ENCODE peak calls at places on chromosomes 11 and 22, in six cellular contexts. One of them, this sample, is unnamed.

GRCh38 chr11:6483015-6483414 is 1.7 kb downstream of the TIMM10B start:
- DNase-seq in osteocyte: no peak
- DNase-seq in suprapubic skin: no peak
- DNase-seq in esophagus muscularis mucosa: no peak
- DNase-seq in tibial artery: no peak
- DNase-seq in ovary: no peak
- DNase-seq in this sample: no peak

GRCh38 chr22:33302049-33302545 is 243.9 kb upstream of the SYN3 start:
- DNase-seq in osteocyte: peak; percentile 92
- DNase-seq in suprapubic skin: peak; percentile 89
- DNase-seq in esophagus muscularis mucosa: no peak
- DNase-seq in tibial artery: peak; percentile 69
- DNase-seq in ovary: peak; percentile 81
- DNase-seq in this sample: peak; percentile 77

GRCh38 chr22:43275545-43275981 is 67.6 kb downstream of the SCUBE1 start:
- DNase-seq in osteocyte: no peak
- DNase-seq in suprapubic skin: no peak
- DNase-seq in esophagus muscularis mucosa: no peak
- DNase-seq in tibial artery: no peak
- DNase-seq in ovary: no peak
- DNase-seq in this sample: no peak

GRCh38 chr11:35615911-35616900 is 2.1 kb upstream of the FJX1 start:
- DNase-seq in osteocyte: no peak
- DNase-seq in suprapubic skin: no peak
- DNase-seq in esophagus muscularis mucosa: no peak
- DNase-seq in tibial artery: no peak
- DNase-seq in ovary: peak; percentile 23
- DNase-seq in this sample: no peak

GRCh38 chr11:76459299-76459698 is 14.5 kb downstream of the EMSY start:
- DNase-seq in osteocyte: no peak
- DNase-seq in suprapubic skin: no peak
- DNase-seq in esophagus muscularis mucosa: no peak
- DNase-seq in tibial artery: no peak
- DNase-seq in ovary: no peak
- DNase-seq in this sample: no peak

GRCh38 chr11:122202951-122203456 is 87.0 kb upstream of the BLID start:
- DNase-seq in osteocyte: peak; percentile 93
- DNase-seq in suprapubic skin: peak; percentile 88
- DNase-seq in esophagus muscularis mucosa: peak; percentile 94
- DNase-seq in tibial artery: peak; percentile 63
- DNase-seq in ovary: peak; percentile 83
- DNase-seq in this sample: peak; percentile 21

GRCh38 chr22:50173221-50173982 is 2.9 kb downstream of the PANX2 start:
- DNase-seq in osteocyte: no peak
- DNase-seq in suprapubic skin: no peak
- DNase-seq in esophagus muscularis mucosa: no peak
- DNase-seq in tibial artery: no peak
- DNase-seq in ovary: no peak
- DNase-seq in this sample: no peak

GRCh38 chr11:86623041-86623621 is 49.3 kb downstream of the ME3 start:
- DNase-seq in osteocyte: no peak
- DNase-seq in suprapubic skin: no peak
- DNase-seq in esophagus muscularis mucosa: no peak
- DNase-seq in tibial artery: no peak
- DNase-seq in ovary: no peak
- DNase-seq in this sample: no peak

GRCh38 chr11:112903310-112903709 is 57.9 kb upstream of the NCAM1 start:
- DNase-seq in osteocyte: no peak
- DNase-seq in suprapubic skin: no peak
- DNase-seq in esophagus muscularis mucosa: no peak
- DNase-seq in tibial artery: no peak
- DNase-seq in ovary: no peak
- DNase-seq in this sample: no peak

GRCh38 chr22:40178417-40179409 is 988 bp downstream of the TNRC6B start:
- DNase-seq in osteocyte: peak; percentile 66
- DNase-seq in suprapubic skin: no peak
- DNase-seq in esophagus muscularis mucosa: no peak
- DNase-seq in tibial artery: peak; percentile 47
- DNase-seq in ovary: no peak
- DNase-seq in this sample: no peak

GRCh38 chr22:11627436-11627797 is 3900.6 kb upstream of the OR11H1 start:
- DNase-seq in osteocyte: peak; percentile 88
- DNase-seq in suprapubic skin: peak; percentile 86
- DNase-seq in esophagus muscularis mucosa: no peak
- DNase-seq in tibial artery: no peak
- DNase-seq in ovary: no peak
- DNase-seq in this sample: no peak

GRCh38 chr11:12088047-12088481 is 22.3 kb upstream of the MICAL2 start:
- DNase-seq in osteocyte: no peak
- DNase-seq in suprapubic skin: no peak
- DNase-seq in esophagus muscularis mucosa: no peak
- DNase-seq in tibial artery: peak; percentile 72
- DNase-seq in ovary: no peak
- DNase-seq in this sample: no peak
- TF ChIP-seq CTCF in osteocyte: peak; percentile 58
- TF ChIP-seq CTCF in suprapubic skin: no peak
- TF ChIP-seq CTCF in esophagus muscularis mucosa: peak; percentile 75
- TF ChIP-seq CTCF in tibial artery: peak; percentile 61
- TF ChIP-seq CTCF in ovary: no peak
- TF ChIP-seq CTCF in this sample: no peak

GRCh38 chr11:2422461-2423156 is 21.7 kb downstream of the TRPM5 start:
- DNase-seq in osteocyte: no peak
- DNase-seq in suprapubic skin: no peak
- DNase-seq in esophagus muscularis mucosa: no peak
- DNase-seq in tibial artery: no peak
- DNase-seq in ovary: no peak
- DNase-seq in this sample: no peak
- TF ChIP-seq CTCF in osteocyte: no peak
- TF ChIP-seq CTCF in suprapubic skin: no peak
- TF ChIP-seq CTCF in esophagus muscularis mucosa: no peak
- TF ChIP-seq CTCF in tibial artery: no peak
- TF ChIP-seq CTCF in ovary: no peak
- TF ChIP-seq CTCF in this sample: no peak

GRCh38 chr11:69704508-69705245 is 855 bp upstream of the FGF19 start:
- DNase-seq in osteocyte: no peak
- DNase-seq in suprapubic skin: no peak
- DNase-seq in esophagus muscularis mucosa: no peak
- DNase-seq in tibial artery: no peak
- DNase-seq in ovary: no peak
- DNase-seq in this sample: no peak
- TF ChIP-seq CTCF in osteocyte: peak; percentile 86
- TF ChIP-seq CTCF in suprapubic skin: no peak
- TF ChIP-seq CTCF in esophagus muscularis mucosa: peak; percentile 10
- TF ChIP-seq CTCF in tibial artery: peak; percentile 30
- TF ChIP-seq CTCF in ovary: no peak
- TF ChIP-seq CTCF in this sample: no peak

GRCh38 chr22:19523240-19524169 is 705 bp downstream of the CLDN5 start:
- DNase-seq in osteocyte: no peak
- DNase-seq in suprapubic skin: peak; percentile 65
- DNase-seq in esophagus muscularis mucosa: no peak
- DNase-seq in tibial artery: no peak
- DNase-seq in ovary: no peak
- DNase-seq in this sample: no peak
- TF ChIP-seq CTCF in osteocyte: no peak
- TF ChIP-seq CTCF in suprapubic skin: no peak
- TF ChIP-seq CTCF in esophagus muscularis mucosa: no peak
- TF ChIP-seq CTCF in tibial artery: no peak
- TF ChIP-seq CTCF in ovary: no peak
- TF ChIP-seq CTCF in this sample: no peak

GRCh38 chr11:27721505-27722116 is 21.4 kb upstream of the BDNF start:
- DNase-seq in osteocyte: no peak
- DNase-seq in suprapubic skin: no peak
- DNase-seq in esophagus muscularis mucosa: no peak
- DNase-seq in tibial artery: no peak
- DNase-seq in ovary: no peak
- DNase-seq in this sample: no peak

GRCh38 chr11:27723685-27724084 is 23.4 kb upstream of the BDNF start:
- DNase-seq in osteocyte: no peak
- DNase-seq in suprapubic skin: no peak
- DNase-seq in esophagus muscularis mucosa: no peak
- DNase-seq in tibial artery: no peak
- DNase-seq in ovary: no peak
- DNase-seq in this sample: no peak

GRCh38 chr11:27720277-27720830 is 20.1 kb upstream of the BDNF start:
- DNase-seq in osteocyte: no peak
- DNase-seq in suprapubic skin: no peak
- DNase-seq in esophagus muscularis mucosa: no peak
- DNase-seq in tibial artery: no peak
- DNase-seq in ovary: no peak
- DNase-seq in this sample: no peak

GRCh38 chr11:27722117-27722844 is 22.0 kb upstream of the BDNF start:
- DNase-seq in osteocyte: no peak
- DNase-seq in suprapubic skin: no peak
- DNase-seq in esophagus muscularis mucosa: no peak
- DNase-seq in tibial artery: no peak
- DNase-seq in ovary: no peak
- DNase-seq in this sample: no peak

GRCh38 chr11:27722945-27723344 is 22.7 kb upstream of the BDNF start:
- DNase-seq in osteocyte: no peak
- DNase-seq in suprapubic skin: no peak
- DNase-seq in esophagus muscularis mucosa: no peak
- DNase-seq in tibial artery: no peak
- DNase-seq in ovary: no peak
- DNase-seq in this sample: no peak
- TF ChIP-seq CTCF in osteocyte: peak; percentile 22
- TF ChIP-seq CTCF in suprapubic skin: no peak
- TF ChIP-seq CTCF in esophagus muscularis mucosa: no peak
- TF ChIP-seq CTCF in tibial artery: no peak
- TF ChIP-seq CTCF in ovary: no peak
- TF ChIP-seq CTCF in this sample: no peak

DNA sequence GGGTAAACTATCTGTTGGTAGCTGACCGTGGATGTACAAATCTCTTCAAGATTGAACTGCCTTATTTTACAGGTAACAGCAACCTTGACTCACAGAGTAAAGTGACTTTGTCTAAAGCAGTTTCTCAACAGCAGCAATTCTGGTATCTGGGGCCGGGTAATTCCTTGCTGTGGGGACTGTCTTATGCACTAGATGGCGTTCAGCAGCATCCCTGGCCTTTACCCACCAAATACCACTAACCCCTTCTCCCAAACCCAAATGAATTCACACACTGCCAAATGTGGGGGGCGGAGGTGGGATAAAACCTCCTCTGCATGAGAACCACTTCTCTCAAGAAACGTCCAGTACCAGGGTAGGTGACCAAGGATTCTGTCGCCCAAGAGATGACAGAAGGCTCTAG is 1.7 kb upstream of the INCENP start:
- DNase-seq in osteocyte: no peak
- DNase-seq in suprapubic skin: no peak
- DNase-seq in esophagus muscularis mucosa: no peak
- DNase-seq in tibial artery: no peak
- DNase-seq in ovary: no peak
- DNase-seq in this sample: no peak
- TF ChIP-seq CTCF in osteocyte: peak; percentile 30
- TF ChIP-seq CTCF in suprapubic skin: no peak
- TF ChIP-seq CTCF in esophagus muscularis mucosa: no peak
- TF ChIP-seq CTCF in tibial artery: no peak
- TF ChIP-seq CTCF in ovary: no peak
- TF ChIP-seq CTCF in this sample: no peak

GRCh38 chr11:116842117-116842516 is 4.7 kb upstream of the APOA1 start:
- DNase-seq in osteocyte: no peak
- DNase-seq in suprapubic skin: no peak
- DNase-seq in esophagus muscularis mucosa: no peak
- DNase-seq in tibial artery: no peak
- DNase-seq in ovary: no peak
- DNase-seq in this sample: no peak

GRCh38 chr11:116842909-116843308 is 5.5 kb upstream of the APOA1 start:
- DNase-seq in osteocyte: no peak
- DNase-seq in suprapubic skin: no peak
- DNase-seq in esophagus muscularis mucosa: no peak
- DNase-seq in tibial artery: no peak
- DNase-seq in ovary: no peak
- DNase-seq in this sample: no peak

GRCh38 chr11:116838321-116839084 is 1.1 kb upstream of the APOA1 start:
- DNase-seq in osteocyte: no peak
- DNase-seq in suprapubic skin: no peak
- DNase-seq in esophagus muscularis mucosa: no peak
- DNase-seq in tibial artery: no peak
- DNase-seq in ovary: no peak
- DNase-seq in this sample: no peak

GRCh38 chr11:116840746-116841296 is 3.4 kb upstream of the APOA1 start:
- DNase-seq in osteocyte: no peak
- DNase-seq in suprapubic skin: no peak
- DNase-seq in esophagus muscularis mucosa: no peak
- DNase-seq in tibial artery: no peak
- DNase-seq in ovary: no peak
- DNase-seq in this sample: no peak

DNA sequence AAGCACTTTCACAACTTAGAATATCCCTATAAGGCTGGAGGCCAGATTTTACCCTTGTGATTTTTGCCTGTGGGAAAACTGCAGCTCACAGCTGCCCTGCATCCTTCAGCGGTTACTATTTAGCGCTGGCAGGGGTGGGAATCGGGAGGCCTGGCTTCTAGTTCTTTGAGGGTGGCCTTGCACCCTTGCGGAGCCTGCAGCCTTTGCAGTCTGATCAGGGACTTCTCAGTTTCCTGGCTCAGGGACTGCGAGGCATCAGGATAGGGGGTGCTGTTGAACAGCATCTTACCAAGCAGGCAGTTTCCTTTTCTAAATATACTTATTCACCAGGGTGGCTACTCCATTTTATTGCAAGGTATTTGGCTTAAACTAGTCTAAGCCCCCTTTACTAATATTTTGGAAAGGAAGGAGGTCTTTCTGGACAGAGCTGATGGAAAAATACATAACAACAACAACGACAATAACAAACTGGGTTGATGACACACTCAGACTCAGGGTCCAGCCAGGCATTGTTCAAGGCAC is 2.9 kb upstream of the APOA1 start:
- DNase-seq in osteocyte: no peak
- DNase-seq in suprapubic skin: no peak
- DNase-seq in esophagus muscularis mucosa: no peak
- DNase-seq in tibial artery: no peak
- DNase-seq in ovary: no peak
- DNase-seq in this sample: no peak
- TF ChIP-seq CTCF in osteocyte: peak; percentile 16
- TF ChIP-seq CTCF in suprapubic skin: no peak
- TF ChIP-seq CTCF in esophagus muscularis mucosa: no peak
- TF ChIP-seq CTCF in tibial artery: no peak
- TF ChIP-seq CTCF in ovary: no peak
- TF ChIP-seq CTCF in this sample: no peak

This sample was measured in activated B cell treated with CpG ODN at 0.5 μM for 24 hours.